ENCODE peak calls at places on chromosomes 7 and 10, in four cellular contexts. R is EL, B is NCI-H345, D is prostate gland. Q is an unnamed sample.

GRCh38 chr10:91409069-91409868 is 875 bp upstream of the HECTD2 start:
- DNase-seq in R (peak), B (peak), D (peak), Q (peak)

GRCh38 chr10:88254091-88254490 is 329.0 kb downstream of the RNLS start:
- DNase-seq in R (peak), B (no peak), D (no peak), Q (peak)

GRCh38 chr10:107548301-107548700 is 383.8 kb upstream of the SORCS1 start:
- DNase-seq in R (no peak), B (no peak), D (no peak), Q (no peak)

GRCh38 chr10:49012603-49013002 is 73.0 kb upstream of the LRRC18 start:
- DNase-seq in R (no peak), B (no peak), D (no peak), Q (no peak)

GRCh38 chr7:38222481-38223096 is 44.5 kb downstream of the STARD3NL start:
- DNase-seq in R (peak), B (peak), D (peak), Q (peak)

GRCh38 chr10:111234903-111235302 is 158.1 kb downstream of the ADRA2A start:
- DNase-seq in R (no peak), B (no peak), D (no peak), Q (no peak)

GRCh38 chr7:23654508-23654907 is 25.5 kb upstream of the FAM221A start:
- DNase-seq in R (peak), B (no peak), D (peak), Q (peak)

GRCh38 chr10:59336632-59337031 is 25.7 kb downstream of the FAM13C start:
- DNase-seq in R (peak), B (no peak), D (no peak), Q (no peak)

GRCh38 chr10:27390681-27391080 is 113.4 kb upstream of the RAB18 start:
- DNase-seq in R (peak), B (no peak), D (no peak), Q (peak)

GRCh38 chr10:79063661-79064490 is 4.9 kb upstream of the ZMIZ1 start:
- DNase-seq in R (no peak), B (no peak), D (no peak), Q (no peak)

GRCh38 chr7:139568813-139569490 is 45.5 kb downstream of the CLEC2L start:
- DNase-seq in R (no peak), B (no peak), D (no peak), Q (no peak)

GRCh38 chr10:78184851-78185692 is 151.4 kb downstream of the RPS24 start:
- DNase-seq in R (no peak), B (no peak), D (no peak), Q (peak)

GRCh38 chr10:78960316-78960800 is 108.4 kb upstream of the ZMIZ1 start:
- DNase-seq in R (peak), B (peak), D (peak), Q (peak)

GRCh38 chr10:132329565-132330485 is 2.2 kb upstream of the LRRC27 start:
- DNase-seq in R (peak), B (no peak), D (no peak), Q (no peak)

GRCh38 chr7:142815099-142815498 is 39.8 kb upstream of the EPHB6 start:
- DNase-seq in R (no peak), B (no peak), D (no peak), Q (no peak)

GRCh38 chr7:128879939-128880746 is 17.5 kb downstream of the ATP6V1F start:
- DNase-seq in R (peak), B (peak), D (peak), Q (peak)

GRCh38 chr7:100791881-100792666 is 35.2 kb downstream of the EPHB4 start:
- DNase-seq in R (no peak), B (no peak), D (no peak), Q (no peak)

GRCh38 chr7:32680259-32681173 is 185.2 kb downstream of the AVL9 start:
- DNase-seq in R (peak), B (no peak), D (peak), Q (peak)

GRCh38 chr7:73429218-73429617 is 4.4 kb upstream of the FZD9 start:
- DNase-seq in R (no peak), B (peak), D (no peak), Q (no peak)

GRCh38 chr7:157529768-157530560 is 193.2 kb downstream of the DNAJB6 start:
- DNase-seq in R (no peak), B (no peak), D (no peak), Q (no peak)

GRCh38 chr10:78688221-78688944 is 380.4 kb upstream of the ZMIZ1 start:
- DNase-seq in R (no peak), B (no peak), D (no peak), Q (no peak)

GRCh38 chr10:54908019-54908418 is 107.0 kb upstream of the PCDH15 start:
- DNase-seq in R (no peak), B (no peak), D (no peak), Q (no peak)

GRCh38 chr10:100534726-100535125 is 1.0 kb upstream of the HIF1AN start:
- DNase-seq in R (no peak), B (no peak), D (no peak), Q (no peak)

GRCh38 chr7:78311176-78311575 is 512.6 kb downstream of the PHTF2 start:
- DNase-seq in R (no peak), B (no peak), D (no peak), Q (no peak)

GRCh38 chr7:112036071-112036470 is 170.1 kb downstream of the DOCK4 start:
- DNase-seq in R (peak), B (no peak), D (no peak), Q (no peak)

GRCh38 chr10:36188054-36188453 is 546.0 kb upstream of the FZD8 start:
- DNase-seq in R (no peak), B (peak), D (no peak), Q (no peak)

Q was measured in NCI-H226.